ENCODE peak calls at places on chromosomes 2 and 18, in ten cellular contexts. One of them, this sample, is unnamed.

GRCh38 chr18:25561923-25562322 is 210.0 kb upstream of the ZNF521 start:
- DNase-seq in GM12865: peak
- DNase-seq in fibroblast of lung: peak
- DNase-seq in lower lobe of right lung: no peak
- DNase-seq in PC-9: no peak
- DNase-seq in MM.1S: peak
- DNase-seq in foreskin fibroblast: peak
- DNase-seq in A549: peak
- DNase-seq in heart left ventricle: no peak
- DNase-seq in fibroblast of pulmonary artery: peak
- DNase-seq in this sample: peak

GRCh38 chr18:13252696-13253410 is 34.3 kb downstream of the LDLRAD4 start:
- DNase-seq in GM12865: no peak
- DNase-seq in fibroblast of lung: no peak
- DNase-seq in lower lobe of right lung: no peak
- DNase-seq in PC-9: no peak
- DNase-seq in MM.1S: no peak
- DNase-seq in foreskin fibroblast: no peak
- DNase-seq in A549: no peak
- DNase-seq in heart left ventricle: no peak
- DNase-seq in fibroblast of pulmonary artery: no peak
- DNase-seq in this sample: no peak

GRCh38 chr2:230713331-230714121 is 884 bp downstream of the CAB39 start:
- DNase-seq in GM12865: peak
- DNase-seq in fibroblast of lung: peak
- DNase-seq in lower lobe of right lung: peak
- DNase-seq in PC-9: no peak
- DNase-seq in MM.1S: peak
- DNase-seq in foreskin fibroblast: peak
- DNase-seq in A549: peak
- DNase-seq in heart left ventricle: peak
- DNase-seq in fibroblast of pulmonary artery: no peak
- DNase-seq in this sample: peak

GRCh38 chr18:49618741-49619392 is 57.0 kb downstream of the LIPG start:
- DNase-seq in GM12865: no peak
- DNase-seq in fibroblast of lung: peak
- DNase-seq in lower lobe of right lung: no peak
- DNase-seq in PC-9: no peak
- DNase-seq in MM.1S: no peak
- DNase-seq in foreskin fibroblast: no peak
- DNase-seq in A549: no peak
- DNase-seq in heart left ventricle: no peak
- DNase-seq in fibroblast of pulmonary artery: peak
- DNase-seq in this sample: no peak

GRCh38 chr18:36066731-36067117 is 635 bp downstream of the RPRD1A start:
- DNase-seq in GM12865: no peak
- DNase-seq in fibroblast of lung: no peak
- DNase-seq in lower lobe of right lung: no peak
- DNase-seq in PC-9: no peak
- DNase-seq in MM.1S: no peak
- DNase-seq in foreskin fibroblast: no peak
- DNase-seq in A549: no peak
- DNase-seq in heart left ventricle: no peak
- DNase-seq in fibroblast of pulmonary artery: peak
- DNase-seq in this sample: no peak

GRCh38 chr18:12554796-12555388 is 103.0 kb downstream of the SPIRE1 start:
- DNase-seq in GM12865: no peak
- DNase-seq in fibroblast of lung: no peak
- DNase-seq in lower lobe of right lung: no peak
- DNase-seq in PC-9: no peak
- DNase-seq in MM.1S: no peak
- DNase-seq in foreskin fibroblast: no peak
- DNase-seq in A549: no peak
- DNase-seq in heart left ventricle: no peak
- DNase-seq in fibroblast of pulmonary artery: no peak
- DNase-seq in this sample: no peak

GRCh38 chr2:36618381-36618780 is 20.4 kb upstream of the FEZ2 start:
- DNase-seq in GM12865: peak
- DNase-seq in fibroblast of lung: peak
- DNase-seq in lower lobe of right lung: no peak
- DNase-seq in PC-9: peak
- DNase-seq in MM.1S: peak
- DNase-seq in foreskin fibroblast: peak
- DNase-seq in A549: peak
- DNase-seq in heart left ventricle: no peak
- DNase-seq in fibroblast of pulmonary artery: peak
- DNase-seq in this sample: peak

GRCh38 chr2:210899131-210899530 is 342.7 kb downstream of the CPS1 start:
- DNase-seq in GM12865: no peak
- DNase-seq in fibroblast of lung: peak
- DNase-seq in lower lobe of right lung: no peak
- DNase-seq in PC-9: no peak
- DNase-seq in MM.1S: no peak
- DNase-seq in foreskin fibroblast: no peak
- DNase-seq in A549: peak
- DNase-seq in heart left ventricle: no peak
- DNase-seq in fibroblast of pulmonary artery: peak
- DNase-seq in this sample: no peak

GRCh38 chr2:61426267-61426897 is 44.5 kb downstream of the USP34 start:
- DNase-seq in GM12865: peak
- DNase-seq in fibroblast of lung: no peak
- DNase-seq in lower lobe of right lung: peak
- DNase-seq in PC-9: peak
- DNase-seq in MM.1S: peak
- DNase-seq in foreskin fibroblast: peak
- DNase-seq in A549: peak
- DNase-seq in heart left ventricle: no peak
- DNase-seq in fibroblast of pulmonary artery: peak
- DNase-seq in this sample: no peak

GRCh38 chr2:202069189-202070050 is 3.6 kb upstream of the KIAA2012 start:
- DNase-seq in GM12865: no peak
- DNase-seq in fibroblast of lung: no peak
- DNase-seq in lower lobe of right lung: no peak
- DNase-seq in PC-9: no peak
- DNase-seq in MM.1S: no peak
- DNase-seq in foreskin fibroblast: peak
- DNase-seq in A549: no peak
- DNase-seq in heart left ventricle: no peak
- DNase-seq in fibroblast of pulmonary artery: no peak
- DNase-seq in this sample: peak

GRCh38 chr2:157757500-157757899 is 118.6 kb downstream of the ACVR1 start:
- DNase-seq in GM12865: no peak
- DNase-seq in fibroblast of lung: peak
- DNase-seq in lower lobe of right lung: no peak
- DNase-seq in PC-9: no peak
- DNase-seq in MM.1S: no peak
- DNase-seq in foreskin fibroblast: no peak
- DNase-seq in A549: no peak
- DNase-seq in heart left ventricle: no peak
- DNase-seq in fibroblast of pulmonary artery: no peak
- DNase-seq in this sample: no peak

GRCh38 chr18:22848618-22849017 is 84.5 kb upstream of the RBBP8 start:
- DNase-seq in GM12865: no peak
- DNase-seq in fibroblast of lung: peak
- DNase-seq in lower lobe of right lung: no peak
- DNase-seq in PC-9: peak
- DNase-seq in MM.1S: no peak
- DNase-seq in foreskin fibroblast: peak
- DNase-seq in A549: no peak
- DNase-seq in heart left ventricle: no peak
- DNase-seq in fibroblast of pulmonary artery: peak
- DNase-seq in this sample: peak

GRCh38 chr18:77133051-77133919 is 702 bp upstream of the MBP start:
- DNase-seq in GM12865: no peak
- DNase-seq in fibroblast of lung: no peak
- DNase-seq in lower lobe of right lung: peak
- DNase-seq in PC-9: no peak
- DNase-seq in MM.1S: no peak
- DNase-seq in foreskin fibroblast: no peak
- DNase-seq in A549: no peak
- DNase-seq in heart left ventricle: peak
- DNase-seq in fibroblast of pulmonary artery: no peak
- DNase-seq in this sample: no peak

GRCh38 chr18:5768454-5768853 is 126.9 kb downstream of the TMEM200C start:
- DNase-seq in GM12865: no peak
- DNase-seq in fibroblast of lung: no peak
- DNase-seq in lower lobe of right lung: no peak
- DNase-seq in PC-9: no peak
- DNase-seq in MM.1S: no peak
- DNase-seq in foreskin fibroblast: no peak
- DNase-seq in A549: no peak
- DNase-seq in heart left ventricle: no peak
- DNase-seq in fibroblast of pulmonary artery: no peak
- DNase-seq in this sample: no peak

GRCh38 chr2:242051440-242051839 is 181.9 kb downstream of the RTP5 start:
- DNase-seq in GM12865: no peak
- DNase-seq in fibroblast of lung: no peak
- DNase-seq in lower lobe of right lung: no peak
- DNase-seq in PC-9: no peak
- DNase-seq in MM.1S: no peak
- DNase-seq in foreskin fibroblast: no peak
- DNase-seq in A549: no peak
- DNase-seq in heart left ventricle: no peak
- DNase-seq in fibroblast of pulmonary artery: no peak
- DNase-seq in this sample: peak

GRCh38 chr2:95270541-95271081 is 3.6 kb upstream of the PROM2 start:
- DNase-seq in GM12865: no peak
- DNase-seq in fibroblast of lung: no peak
- DNase-seq in lower lobe of right lung: peak
- DNase-seq in PC-9: no peak
- DNase-seq in MM.1S: no peak
- DNase-seq in foreskin fibroblast: no peak
- DNase-seq in A549: no peak
- DNase-seq in heart left ventricle: peak
- DNase-seq in fibroblast of pulmonary artery: no peak
- DNase-seq in this sample: no peak

GRCh38 chr18:72830109-72830508 is 37.7 kb downstream of the NETO1 start:
- DNase-seq in GM12865: no peak
- DNase-seq in fibroblast of lung: peak
- DNase-seq in lower lobe of right lung: no peak
- DNase-seq in PC-9: no peak
- DNase-seq in MM.1S: peak
- DNase-seq in foreskin fibroblast: peak
- DNase-seq in A549: peak
- DNase-seq in heart left ventricle: peak
- DNase-seq in fibroblast of pulmonary artery: peak
- DNase-seq in this sample: peak

GRCh38 chr2:149908731-149909690 is 321.4 kb upstream of the MMADHC start:
- DNase-seq in GM12865: no peak
- DNase-seq in fibroblast of lung: peak
- DNase-seq in lower lobe of right lung: no peak
- DNase-seq in PC-9: no peak
- DNase-seq in MM.1S: no peak
- DNase-seq in foreskin fibroblast: peak
- DNase-seq in A549: no peak
- DNase-seq in heart left ventricle: no peak
- DNase-seq in fibroblast of pulmonary artery: peak
- DNase-seq in this sample: no peak

GRCh38 chr2:1675633-1676032 is 68.7 kb downstream of the PXDN start:
- DNase-seq in GM12865: no peak
- DNase-seq in fibroblast of lung: peak
- DNase-seq in lower lobe of right lung: peak
- DNase-seq in PC-9: peak
- DNase-seq in MM.1S: no peak
- DNase-seq in foreskin fibroblast: peak
- DNase-seq in A549: peak
- DNase-seq in heart left ventricle: no peak
- DNase-seq in fibroblast of pulmonary artery: peak
- DNase-seq in this sample: peak
- TF ChIP-seq CTCF in GM12865: no peak
- TF ChIP-seq CTCF in fibroblast of lung: peak
- TF ChIP-seq CTCF in lower lobe of right lung: no peak
- TF ChIP-seq CTCF in PC-9: peak
- TF ChIP-seq CTCF in MM.1S: no peak
- TF ChIP-seq CTCF in foreskin fibroblast: peak
- TF ChIP-seq CTCF in A549: peak
- TF ChIP-seq CTCF in heart left ventricle: no peak
- TF ChIP-seq CTCF in fibroblast of pulmonary artery: peak
- TF ChIP-seq CTCF in this sample: peak

DNA sequence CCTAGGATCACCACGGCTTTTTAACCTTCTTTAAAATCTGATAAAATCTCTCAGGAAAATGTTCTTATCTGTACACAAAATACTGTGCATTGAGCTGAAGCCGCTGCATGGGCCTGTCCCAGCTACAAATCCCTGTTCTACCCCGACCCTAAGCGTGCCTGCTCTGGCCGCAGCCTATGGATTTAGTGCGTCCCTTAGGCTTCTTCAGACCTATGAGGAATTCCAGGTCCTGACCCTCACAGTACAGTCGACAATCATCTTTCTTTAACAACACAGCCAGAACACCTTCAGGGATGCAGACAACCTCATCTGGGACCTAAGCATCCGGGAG is 477 bp upstream of the WDCP start:
- DNase-seq in GM12865: no peak
- DNase-seq in fibroblast of lung: no peak
- DNase-seq in lower lobe of right lung: no peak
- DNase-seq in PC-9: no peak
- DNase-seq in MM.1S: no peak
- DNase-seq in foreskin fibroblast: no peak
- DNase-seq in A549: no peak
- DNase-seq in heart left ventricle: no peak
- DNase-seq in fibroblast of pulmonary artery: no peak
- DNase-seq in this sample: no peak
- H3K4me3 ChIP-seq in GM12865: no peak
- H3K4me3 ChIP-seq in fibroblast of lung: peak
- H3K4me3 ChIP-seq in lower lobe of right lung: peak
- H3K4me3 ChIP-seq in PC-9: peak
- H3K4me3 ChIP-seq in MM.1S: no peak
- H3K4me3 ChIP-seq in foreskin fibroblast: no peak
- H3K4me3 ChIP-seq in A549: no peak
- H3K4me3 ChIP-seq in heart left ventricle: peak
- H3K4me3 ChIP-seq in fibroblast of pulmonary artery: no peak
- H3K4me3 ChIP-seq in this sample: peak

GRCh38 chr2:183026424-183026823 is 11.8 kb downstream of the NCKAP1 start:
- DNase-seq in GM12865: no peak
- DNase-seq in fibroblast of lung: no peak
- DNase-seq in lower lobe of right lung: no peak
- DNase-seq in PC-9: peak
- DNase-seq in MM.1S: no peak
- DNase-seq in foreskin fibroblast: no peak
- DNase-seq in A549: no peak
- DNase-seq in heart left ventricle: no peak
- DNase-seq in fibroblast of pulmonary artery: no peak
- DNase-seq in this sample: no peak
- TF ChIP-seq CTCF in GM12865: no peak
- TF ChIP-seq CTCF in fibroblast of lung: no peak
- TF ChIP-seq CTCF in lower lobe of right lung: no peak
- TF ChIP-seq CTCF in PC-9: no peak
- TF ChIP-seq CTCF in MM.1S: no peak
- TF ChIP-seq CTCF in foreskin fibroblast: no peak
- TF ChIP-seq CTCF in A549: no peak
- TF ChIP-seq CTCF in heart left ventricle: no peak
- TF ChIP-seq CTCF in fibroblast of pulmonary artery: no peak
- TF ChIP-seq CTCF in this sample: no peak

DNA sequence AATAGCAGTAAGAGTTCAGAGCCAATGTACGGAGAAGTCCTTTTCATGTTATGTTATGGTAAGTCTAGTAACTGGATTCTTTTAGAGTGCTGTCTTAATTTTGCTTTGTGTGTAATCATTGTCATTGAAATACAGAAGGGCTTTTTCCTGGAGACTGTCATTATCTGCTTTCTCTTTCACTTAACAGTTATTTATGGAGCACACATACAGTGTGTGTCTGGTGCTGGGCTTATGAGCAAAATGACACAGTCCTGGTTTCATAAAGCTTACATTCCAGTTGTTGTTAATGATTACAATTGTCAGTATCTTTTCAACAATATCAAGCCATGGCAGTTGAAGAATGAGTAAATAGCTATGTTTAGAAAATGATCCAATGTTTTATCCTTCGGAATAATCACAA is 95.5 kb downstream of the CCDC102B start:
- DNase-seq in GM12865: peak
- DNase-seq in fibroblast of lung: no peak
- DNase-seq in lower lobe of right lung: no peak
- DNase-seq in PC-9: no peak
- DNase-seq in MM.1S: peak
- DNase-seq in foreskin fibroblast: no peak
- DNase-seq in A549: no peak
- DNase-seq in heart left ventricle: no peak
- DNase-seq in fibroblast of pulmonary artery: no peak
- DNase-seq in this sample: no peak
- H3K4me3 ChIP-seq in GM12865: no peak
- H3K4me3 ChIP-seq in fibroblast of lung: no peak
- H3K4me3 ChIP-seq in lower lobe of right lung: no peak
- H3K4me3 ChIP-seq in PC-9: no peak
- H3K4me3 ChIP-seq in MM.1S: no peak
- H3K4me3 ChIP-seq in foreskin fibroblast: no peak
- H3K4me3 ChIP-seq in A549: no peak
- H3K4me3 ChIP-seq in heart left ventricle: no peak
- H3K4me3 ChIP-seq in fibroblast of pulmonary artery: no peak
- H3K4me3 ChIP-seq in this sample: no peak